ENCODE peak calls at places on chromosome 21, in eight cellular contexts. U is fibroblast of lung, R is GM20000, D is BJ, Y is IMR-90, I is RWPE1, L is H9, E is lower lobe of right lung. A is an unnamed sample.

GRCh38 chr21:41856572-41856971 is 22.6 kb downstream of the PRDM15 start:
- DNase-seq in U (no peak), R (no peak), D (no peak), Y (no peak), I (no peak), L (no peak), E (no peak), A (no peak)

GRCh38 chr21:43262427-43262826 is 93.6 kb downstream of the CRYAA start:
- DNase-seq in U (no peak), R (no peak), D (no peak), Y (peak; percentile 19), I (no peak), L (peak; percentile 77), E (peak; percentile 33), A (no peak)

GRCh38 chr21:37220433-37220980 is 46.6 kb downstream of the VPS26C start:
- DNase-seq in U (peak; percentile 51), R (peak; percentile 46), D (no peak), Y (peak; percentile 50), I (peak; percentile 37), L (no peak), E (no peak), A (no peak)

GRCh38 chr21:26798856-26799751 is 46.1 kb downstream of the ADAMTS1 start:
- DNase-seq in U (no peak), R (no peak), D (no peak), Y (peak; percentile 81), I (no peak), L (no peak), E (no peak), A (no peak)

GRCh38 chr21:46459356-46460112 is 843 bp downstream of the DIP2A start:
- DNase-seq in U (peak; percentile 49), R (no peak), D (no peak), Y (peak; percentile 35), I (peak; percentile 26), L (peak; percentile 48), E (peak; percentile 71), A (no peak)

GRCh38 chr21:41641821-41642368 is 125.0 kb downstream of the RIPK4 start:
- DNase-seq in U (peak; percentile 93), R (no peak), D (peak; percentile 91), Y (peak; percentile 94), I (peak; percentile 73), L (no peak), E (no peak), A (no peak)

GRCh38 chr21:46429754-46430681 is 28.7 kb upstream of the DIP2A start:
- DNase-seq in U (no peak), R (no peak), D (no peak), Y (no peak), I (no peak), L (no peak), E (peak; percentile 41), A (no peak)

GRCh38 chr21:17512245-17513213 is at the start of gene CXADR:
- DNase-seq in U (peak; percentile 43), R (peak; percentile 86), D (no peak), Y (no peak), I (peak; percentile 84), L (peak; percentile 93), E (peak; percentile 92), A (no peak)

GRCh38 chr21:26843912-26844257 is 1.3 kb downstream of the ADAMTS1 start:
- DNase-seq in U (peak; percentile 89), R (no peak), D (no peak), Y (peak; percentile 55), I (peak; percentile 27), L (no peak), E (no peak), A (no peak)

GRCh38 chr21:38429011-38429410 is 69.3 kb downstream of the ERG start:
- DNase-seq in U (no peak), R (no peak), D (no peak), Y (no peak), I (no peak), L (no peak), E (no peak), A (no peak)

GRCh38 chr21:29192999-29193563 is 62.6 kb downstream of the MAP3K7CL start:
- DNase-seq in U (no peak), R (no peak), D (no peak), Y (no peak), I (no peak), L (no peak), E (no peak), A (no peak)

GRCh38 chr21:38524168-38525153 is 26.2 kb upstream of the ERG start:
- DNase-seq in U (no peak), R (no peak), D (no peak), Y (no peak), I (no peak), L (no peak), E (no peak), A (no peak)

GRCh38 chr21:42165901-42166300 is 53.0 kb upstream of the ABCG1 start:
- DNase-seq in U (no peak), R (no peak), D (no peak), Y (no peak), I (no peak), L (no peak), E (no peak), A (no peak)

GRCh38 chr21:38072489-38072888 is 156.2 kb upstream of the KCNJ6 start:
- DNase-seq in U (no peak), R (no peak), D (no peak), Y (no peak), I (no peak), L (no peak), E (no peak), A (no peak)

GRCh38 chr21:31873696-31874599 is 1.1 kb downstream of the HUNK start:
- DNase-seq in U (peak; percentile 25), R (peak; percentile 61), D (no peak), Y (peak; percentile 33), I (no peak), L (peak; percentile 60), E (peak; percentile 57), A (no peak)

GRCh38 chr21:34511154-34511553 is 856 bp downstream of the KCNE1 start:
- DNase-seq in U (no peak), R (no peak), D (no peak), Y (no peak), I (no peak), L (no peak), E (no peak), A (no peak)

GRCh38 chr21:35831230-35831629 is 229.1 kb downstream of the SETD4 start:
- DNase-seq in U (no peak), R (no peak), D (no peak), Y (no peak), I (no peak), L (no peak), E (no peak), A (no peak)

GRCh38 chr21:46357335-46357604 is 33.3 kb downstream of the PCNT start:
- DNase-seq in U (no peak), R (no peak), D (no peak), Y (no peak), I (no peak), L (no peak), E (no peak), A (no peak)

GRCh38 chr21:29295066-29295650 is 3.6 kb upstream of the BACH1 start:
- DNase-seq in U (no peak), R (no peak), D (no peak), Y (no peak), I (no peak), L (no peak), E (no peak), A (no peak)

GRCh38 chr21:42472521-42472920 is 23.5 kb downstream of the RSPH1 start:
- DNase-seq in U (no peak), R (no peak), D (no peak), Y (no peak), I (no peak), L (no peak), E (no peak), A (no peak)

GRCh38 chr21:45093064-45093532 is 18.7 kb downstream of the ADARB1 start:
- DNase-seq in U (no peak), R (no peak), D (no peak), Y (no peak), I (no peak), L (no peak), E (no peak), A (no peak)
- TF ChIP-seq CTCF in U (no peak), R (no peak), D (no peak), Y (no peak), I (no peak), L (no peak), E (no peak), A (no peak)

GRCh38 chr21:18803624-18804023 is 400.0 kb upstream of the TMPRSS15 start:
- DNase-seq in U (no peak), R (no peak), D (no peak), Y (no peak), I (no peak), L (no peak), E (no peak), A (no peak)

GRCh38 chr21:18801468-18801867 is 397.9 kb upstream of the TMPRSS15 start:
- DNase-seq in U (peak; percentile 13), R (no peak), D (no peak), Y (no peak), I (peak; percentile 5), L (no peak), E (no peak), A (no peak)
- TF ChIP-seq CTCF in U (no peak), R (no peak), D (no peak), Y (no peak), I (peak; percentile 12), L (peak; percentile 60), E (no peak), A (no peak)

GRCh38 chr21:33325222-33326067 is 675 bp downstream of the IFNAR1 start:
- DNase-seq in U (peak; percentile 58), R (peak; percentile 38), D (peak; percentile 42), Y (peak; percentile 75), I (peak; percentile 50), L (no peak), E (peak; percentile 85), A (peak; percentile 30)

GRCh38 chr21:33327792-33328433 is 3.1 kb downstream of the IFNAR1 start:
- DNase-seq in U (no peak), R (no peak), D (no peak), Y (no peak), I (no peak), L (no peak), E (no peak), A (no peak)

GRCh38 chr21:33330726-33331125 is 6.0 kb downstream of the IFNAR1 start:
- DNase-seq in U (no peak), R (no peak), D (no peak), Y (no peak), I (no peak), L (no peak), E (no peak), A (no peak)

GRCh38 chr21:33324311-33325221 is at the start of gene IFNAR1:
- DNase-seq in U (peak; percentile 96), R (peak; percentile 91), D (peak; percentile 84), Y (peak; percentile 98), I (peak; percentile 90), L (peak; percentile 98), E (peak; percentile 100), A (peak; percentile 98)

DNA sequence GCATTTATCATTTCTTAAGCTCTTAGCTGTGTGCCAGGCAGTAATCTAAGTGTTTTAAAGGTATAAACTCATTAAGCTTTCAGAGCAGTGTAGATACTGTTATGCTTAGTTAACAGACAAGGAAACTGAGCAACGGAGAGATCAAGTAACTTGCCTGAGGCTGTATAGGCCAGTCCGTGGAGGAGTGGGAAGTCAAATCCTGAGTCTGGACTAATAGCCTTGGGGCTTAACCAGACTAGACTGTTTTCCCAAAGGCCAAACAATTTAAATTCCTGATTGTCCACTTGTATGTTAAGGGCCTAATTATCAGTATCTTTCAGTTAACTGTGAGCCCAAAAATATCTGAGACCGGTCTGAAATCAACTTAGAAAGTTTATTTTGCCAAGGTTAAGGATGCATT is 2.6 kb downstream of the IFNAR1 start:
- DNase-seq in U (no peak), R (no peak), D (no peak), Y (no peak), I (no peak), L (no peak), E (no peak), A (no peak)
- TF ChIP-seq CTCF in U (no peak), R (no peak), D (no peak), Y (no peak), I (no peak), L (no peak), E (no peak), A (no peak)

GRCh38 chr21:39612233-39613028 is at the start of gene B3GALT5:
- DNase-seq in U (peak; percentile 72), R (peak; percentile 25), D (no peak), Y (no peak), I (no peak), L (peak; percentile 77), E (no peak), A (no peak)
- TF ChIP-seq CTCF in U (no peak), R (no peak), D (no peak), Y (no peak), I (no peak), L (peak; percentile 29), E (no peak), A (no peak)

A was measured in AG09319.